ENCODE peak calls at places on chromosome 20, in nine cellular contexts. One of them, this sample, is unnamed.

GRCh38 chr20:22001886-22002285 is 296.4 kb downstream of the PAX1 start:
- DNase-seq in Calu3: no peak
- DNase-seq in AG09319: no peak
- DNase-seq in stimulated activated CD4-positive, alpha-beta T cell treated with anti-CD3 and anti-CD28 coated beads, Interleukin-12 subunit alpha, Interleukin-12 subunit beta, amount 100 ng/mL, for 4 hours: no peak
- DNase-seq in stimulated activated CD8-positive, alpha-beta memory T cell treated with anti-CD3 and anti-CD28 coated beads, Interleukin-12 subunit alpha, Interleukin-12 subunit beta, amount 100 ng/mL, for 1 hour: no peak
- DNase-seq in mesenteric fat pad: no peak
- DNase-seq in RPMI7951: no peak
- DNase-seq in HEK293T: no peak
- DNase-seq in LoVo: no peak
- DNase-seq in this sample: no peak

GRCh38 chr20:56859751-56860366 is 230.8 kb downstream of the TFAP2C start:
- DNase-seq in Calu3: no peak
- DNase-seq in AG09319: no peak
- DNase-seq in stimulated activated CD4-positive, alpha-beta T cell treated with anti-CD3 and anti-CD28 coated beads, Interleukin-12 subunit alpha, Interleukin-12 subunit beta, amount 100 ng/mL, for 4 hours: no peak
- DNase-seq in stimulated activated CD8-positive, alpha-beta memory T cell treated with anti-CD3 and anti-CD28 coated beads, Interleukin-12 subunit alpha, Interleukin-12 subunit beta, amount 100 ng/mL, for 1 hour: no peak
- DNase-seq in mesenteric fat pad: no peak
- DNase-seq in RPMI7951: peak; percentile 72
- DNase-seq in HEK293T: no peak
- DNase-seq in LoVo: no peak
- DNase-seq in this sample: no peak

GRCh38 chr20:21698494-21699215 is 6.8 kb upstream of the PAX1 start:
- DNase-seq in Calu3: no peak
- DNase-seq in AG09319: no peak
- DNase-seq in stimulated activated CD4-positive, alpha-beta T cell treated with anti-CD3 and anti-CD28 coated beads, Interleukin-12 subunit alpha, Interleukin-12 subunit beta, amount 100 ng/mL, for 4 hours: no peak
- DNase-seq in stimulated activated CD8-positive, alpha-beta memory T cell treated with anti-CD3 and anti-CD28 coated beads, Interleukin-12 subunit alpha, Interleukin-12 subunit beta, amount 100 ng/mL, for 1 hour: no peak
- DNase-seq in mesenteric fat pad: no peak
- DNase-seq in RPMI7951: no peak
- DNase-seq in HEK293T: no peak
- DNase-seq in LoVo: no peak
- DNase-seq in this sample: peak; percentile 78

GRCh38 chr20:62088258-62089127 is 22.8 kb upstream of the TAF4 start:
- DNase-seq in Calu3: peak; percentile 68
- DNase-seq in AG09319: peak; percentile 29
- DNase-seq in stimulated activated CD4-positive, alpha-beta T cell treated with anti-CD3 and anti-CD28 coated beads, Interleukin-12 subunit alpha, Interleukin-12 subunit beta, amount 100 ng/mL, for 4 hours: no peak
- DNase-seq in stimulated activated CD8-positive, alpha-beta memory T cell treated with anti-CD3 and anti-CD28 coated beads, Interleukin-12 subunit alpha, Interleukin-12 subunit beta, amount 100 ng/mL, for 1 hour: no peak
- DNase-seq in mesenteric fat pad: no peak
- DNase-seq in RPMI7951: peak; percentile 92
- DNase-seq in HEK293T: no peak
- DNase-seq in LoVo: peak; percentile 82
- DNase-seq in this sample: no peak

GRCh38 chr20:31566658-31567379 is 38.3 kb upstream of the ID1 start:
- DNase-seq in Calu3: peak; percentile 96
- DNase-seq in AG09319: no peak
- DNase-seq in stimulated activated CD4-positive, alpha-beta T cell treated with anti-CD3 and anti-CD28 coated beads, Interleukin-12 subunit alpha, Interleukin-12 subunit beta, amount 100 ng/mL, for 4 hours: no peak
- DNase-seq in stimulated activated CD8-positive, alpha-beta memory T cell treated with anti-CD3 and anti-CD28 coated beads, Interleukin-12 subunit alpha, Interleukin-12 subunit beta, amount 100 ng/mL, for 1 hour: no peak
- DNase-seq in mesenteric fat pad: no peak
- DNase-seq in RPMI7951: no peak
- DNase-seq in HEK293T: no peak
- DNase-seq in LoVo: peak; percentile 57
- DNase-seq in this sample: no peak

GRCh38 chr20:45111799-45112471 is 3.0 kb downstream of the WFDC5 start:
- DNase-seq in Calu3: peak; percentile 43
- DNase-seq in AG09319: no peak
- DNase-seq in stimulated activated CD4-positive, alpha-beta T cell treated with anti-CD3 and anti-CD28 coated beads, Interleukin-12 subunit alpha, Interleukin-12 subunit beta, amount 100 ng/mL, for 4 hours: no peak
- DNase-seq in stimulated activated CD8-positive, alpha-beta memory T cell treated with anti-CD3 and anti-CD28 coated beads, Interleukin-12 subunit alpha, Interleukin-12 subunit beta, amount 100 ng/mL, for 1 hour: no peak
- DNase-seq in mesenteric fat pad: no peak
- DNase-seq in RPMI7951: no peak
- DNase-seq in HEK293T: peak; percentile 45
- DNase-seq in LoVo: no peak
- DNase-seq in this sample: no peak

GRCh38 chr20:51380401-51381385 is 161.8 kb downstream of the NFATC2 start:
- DNase-seq in Calu3: no peak
- DNase-seq in AG09319: no peak
- DNase-seq in stimulated activated CD4-positive, alpha-beta T cell treated with anti-CD3 and anti-CD28 coated beads, Interleukin-12 subunit alpha, Interleukin-12 subunit beta, amount 100 ng/mL, for 4 hours: no peak
- DNase-seq in stimulated activated CD8-positive, alpha-beta memory T cell treated with anti-CD3 and anti-CD28 coated beads, Interleukin-12 subunit alpha, Interleukin-12 subunit beta, amount 100 ng/mL, for 1 hour: no peak
- DNase-seq in mesenteric fat pad: no peak
- DNase-seq in RPMI7951: no peak
- DNase-seq in HEK293T: no peak
- DNase-seq in LoVo: no peak
- DNase-seq in this sample: no peak

GRCh38 chr20:48209102-48209501 is 423.8 kb upstream of the SULF2 start:
- DNase-seq in Calu3: no peak
- DNase-seq in AG09319: no peak
- DNase-seq in stimulated activated CD4-positive, alpha-beta T cell treated with anti-CD3 and anti-CD28 coated beads, Interleukin-12 subunit alpha, Interleukin-12 subunit beta, amount 100 ng/mL, for 4 hours: no peak
- DNase-seq in stimulated activated CD8-positive, alpha-beta memory T cell treated with anti-CD3 and anti-CD28 coated beads, Interleukin-12 subunit alpha, Interleukin-12 subunit beta, amount 100 ng/mL, for 1 hour: no peak
- DNase-seq in mesenteric fat pad: no peak
- DNase-seq in RPMI7951: no peak
- DNase-seq in HEK293T: no peak
- DNase-seq in LoVo: no peak
- DNase-seq in this sample: no peak

GRCh38 chr20:51551186-51551585 is 8.7 kb upstream of the NFATC2 start:
- DNase-seq in Calu3: no peak
- DNase-seq in AG09319: no peak
- DNase-seq in stimulated activated CD4-positive, alpha-beta T cell treated with anti-CD3 and anti-CD28 coated beads, Interleukin-12 subunit alpha, Interleukin-12 subunit beta, amount 100 ng/mL, for 4 hours: no peak
- DNase-seq in stimulated activated CD8-positive, alpha-beta memory T cell treated with anti-CD3 and anti-CD28 coated beads, Interleukin-12 subunit alpha, Interleukin-12 subunit beta, amount 100 ng/mL, for 1 hour: no peak
- DNase-seq in mesenteric fat pad: no peak
- DNase-seq in RPMI7951: no peak
- DNase-seq in HEK293T: no peak
- DNase-seq in LoVo: no peak
- DNase-seq in this sample: no peak

GRCh38 chr20:4719190-4719589 is 2.5 kb upstream of the PRND start:
- DNase-seq in Calu3: no peak
- DNase-seq in AG09319: no peak
- DNase-seq in stimulated activated CD4-positive, alpha-beta T cell treated with anti-CD3 and anti-CD28 coated beads, Interleukin-12 subunit alpha, Interleukin-12 subunit beta, amount 100 ng/mL, for 4 hours: no peak
- DNase-seq in stimulated activated CD8-positive, alpha-beta memory T cell treated with anti-CD3 and anti-CD28 coated beads, Interleukin-12 subunit alpha, Interleukin-12 subunit beta, amount 100 ng/mL, for 1 hour: no peak
- DNase-seq in mesenteric fat pad: no peak
- DNase-seq in RPMI7951: no peak
- DNase-seq in HEK293T: no peak
- DNase-seq in LoVo: no peak
- DNase-seq in this sample: no peak

GRCh38 chr20:3734111-3734843 is 1.8 kb downstream of the HSPA12B start:
- DNase-seq in Calu3: no peak
- DNase-seq in AG09319: no peak
- DNase-seq in stimulated activated CD4-positive, alpha-beta T cell treated with anti-CD3 and anti-CD28 coated beads, Interleukin-12 subunit alpha, Interleukin-12 subunit beta, amount 100 ng/mL, for 4 hours: no peak
- DNase-seq in stimulated activated CD8-positive, alpha-beta memory T cell treated with anti-CD3 and anti-CD28 coated beads, Interleukin-12 subunit alpha, Interleukin-12 subunit beta, amount 100 ng/mL, for 1 hour: no peak
- DNase-seq in mesenteric fat pad: no peak
- DNase-seq in RPMI7951: no peak
- DNase-seq in HEK293T: no peak
- DNase-seq in LoVo: peak; percentile 35
- DNase-seq in this sample: no peak

GRCh38 chr20:12928358-12928754 is 80.4 kb upstream of the SPTLC3 start:
- DNase-seq in Calu3: no peak
- DNase-seq in AG09319: no peak
- DNase-seq in stimulated activated CD4-positive, alpha-beta T cell treated with anti-CD3 and anti-CD28 coated beads, Interleukin-12 subunit alpha, Interleukin-12 subunit beta, amount 100 ng/mL, for 4 hours: no peak
- DNase-seq in stimulated activated CD8-positive, alpha-beta memory T cell treated with anti-CD3 and anti-CD28 coated beads, Interleukin-12 subunit alpha, Interleukin-12 subunit beta, amount 100 ng/mL, for 1 hour: no peak
- DNase-seq in mesenteric fat pad: no peak
- DNase-seq in RPMI7951: peak; percentile 28
- DNase-seq in HEK293T: no peak
- DNase-seq in LoVo: no peak
- DNase-seq in this sample: no peak

GRCh38 chr20:45343867-45344721 is 4.1 kb downstream of the SDC4 start:
- DNase-seq in Calu3: peak; percentile 91
- DNase-seq in AG09319: peak; percentile 63
- DNase-seq in stimulated activated CD4-positive, alpha-beta T cell treated with anti-CD3 and anti-CD28 coated beads, Interleukin-12 subunit alpha, Interleukin-12 subunit beta, amount 100 ng/mL, for 4 hours: no peak
- DNase-seq in stimulated activated CD8-positive, alpha-beta memory T cell treated with anti-CD3 and anti-CD28 coated beads, Interleukin-12 subunit alpha, Interleukin-12 subunit beta, amount 100 ng/mL, for 1 hour: no peak
- DNase-seq in mesenteric fat pad: no peak
- DNase-seq in RPMI7951: peak; percentile 91
- DNase-seq in HEK293T: no peak
- DNase-seq in LoVo: peak; percentile 62
- DNase-seq in this sample: no peak

GRCh38 chr20:57577679-57578475 is 17.0 kb downstream of the PCK1 start:
- DNase-seq in Calu3: no peak
- DNase-seq in AG09319: no peak
- DNase-seq in stimulated activated CD4-positive, alpha-beta T cell treated with anti-CD3 and anti-CD28 coated beads, Interleukin-12 subunit alpha, Interleukin-12 subunit beta, amount 100 ng/mL, for 4 hours: no peak
- DNase-seq in stimulated activated CD8-positive, alpha-beta memory T cell treated with anti-CD3 and anti-CD28 coated beads, Interleukin-12 subunit alpha, Interleukin-12 subunit beta, amount 100 ng/mL, for 1 hour: no peak
- DNase-seq in mesenteric fat pad: no peak
- DNase-seq in RPMI7951: no peak
- DNase-seq in HEK293T: no peak
- DNase-seq in LoVo: no peak
- DNase-seq in this sample: no peak

GRCh38 chr20:17843246-17844132 is 125.1 kb downstream of the SNX5 start:
- DNase-seq in Calu3: peak; percentile 6
- DNase-seq in AG09319: peak; percentile 66
- DNase-seq in stimulated activated CD4-positive, alpha-beta T cell treated with anti-CD3 and anti-CD28 coated beads, Interleukin-12 subunit alpha, Interleukin-12 subunit beta, amount 100 ng/mL, for 4 hours: no peak
- DNase-seq in stimulated activated CD8-positive, alpha-beta memory T cell treated with anti-CD3 and anti-CD28 coated beads, Interleukin-12 subunit alpha, Interleukin-12 subunit beta, amount 100 ng/mL, for 1 hour: no peak
- DNase-seq in mesenteric fat pad: no peak
- DNase-seq in RPMI7951: peak; percentile 100
- DNase-seq in HEK293T: no peak
- DNase-seq in LoVo: peak; percentile 9
- DNase-seq in this sample: no peak

GRCh38 chr20:43926287-43926686 is 11.6 kb downstream of the TOX2 start:
- DNase-seq in Calu3: no peak
- DNase-seq in AG09319: no peak
- DNase-seq in stimulated activated CD4-positive, alpha-beta T cell treated with anti-CD3 and anti-CD28 coated beads, Interleukin-12 subunit alpha, Interleukin-12 subunit beta, amount 100 ng/mL, for 4 hours: no peak
- DNase-seq in stimulated activated CD8-positive, alpha-beta memory T cell treated with anti-CD3 and anti-CD28 coated beads, Interleukin-12 subunit alpha, Interleukin-12 subunit beta, amount 100 ng/mL, for 1 hour: no peak
- DNase-seq in mesenteric fat pad: no peak
- DNase-seq in RPMI7951: no peak
- DNase-seq in HEK293T: no peak
- DNase-seq in LoVo: no peak
- DNase-seq in this sample: no peak

GRCh38 chr20:47427746-47428145 is 71.2 kb upstream of the ZMYND8 start:
- DNase-seq in Calu3: no peak
- DNase-seq in AG09319: no peak
- DNase-seq in stimulated activated CD4-positive, alpha-beta T cell treated with anti-CD3 and anti-CD28 coated beads, Interleukin-12 subunit alpha, Interleukin-12 subunit beta, amount 100 ng/mL, for 4 hours: no peak
- DNase-seq in stimulated activated CD8-positive, alpha-beta memory T cell treated with anti-CD3 and anti-CD28 coated beads, Interleukin-12 subunit alpha, Interleukin-12 subunit beta, amount 100 ng/mL, for 1 hour: no peak
- DNase-seq in mesenteric fat pad: no peak
- DNase-seq in RPMI7951: no peak
- DNase-seq in HEK293T: no peak
- DNase-seq in LoVo: no peak
- DNase-seq in this sample: no peak

GRCh38 chr20:40680560-40680959 is 8.5 kb downstream of the MAFB start:
- DNase-seq in Calu3: no peak
- DNase-seq in AG09319: no peak
- DNase-seq in stimulated activated CD4-positive, alpha-beta T cell treated with anti-CD3 and anti-CD28 coated beads, Interleukin-12 subunit alpha, Interleukin-12 subunit beta, amount 100 ng/mL, for 4 hours: no peak
- DNase-seq in stimulated activated CD8-positive, alpha-beta memory T cell treated with anti-CD3 and anti-CD28 coated beads, Interleukin-12 subunit alpha, Interleukin-12 subunit beta, amount 100 ng/mL, for 1 hour: no peak
- DNase-seq in mesenteric fat pad: no peak
- DNase-seq in RPMI7951: no peak
- DNase-seq in HEK293T: no peak
- DNase-seq in LoVo: no peak
- DNase-seq in this sample: no peak

GRCh38 chr20:1324598-1325172 is 4.3 kb downstream of the SDCBP2 start:
- DNase-seq in Calu3: no peak
- DNase-seq in AG09319: no peak
- DNase-seq in stimulated activated CD4-positive, alpha-beta T cell treated with anti-CD3 and anti-CD28 coated beads, Interleukin-12 subunit alpha, Interleukin-12 subunit beta, amount 100 ng/mL, for 4 hours: no peak
- DNase-seq in stimulated activated CD8-positive, alpha-beta memory T cell treated with anti-CD3 and anti-CD28 coated beads, Interleukin-12 subunit alpha, Interleukin-12 subunit beta, amount 100 ng/mL, for 1 hour: no peak
- DNase-seq in mesenteric fat pad: peak; percentile 72
- DNase-seq in RPMI7951: peak; percentile 82
- DNase-seq in HEK293T: no peak
- DNase-seq in LoVo: no peak
- DNase-seq in this sample: peak; percentile 87

GRCh38 chr20:25044660-25045342 is 13.1 kb downstream of the ACSS1 start:
- DNase-seq in Calu3: no peak
- DNase-seq in AG09319: no peak
- DNase-seq in stimulated activated CD4-positive, alpha-beta T cell treated with anti-CD3 and anti-CD28 coated beads, Interleukin-12 subunit alpha, Interleukin-12 subunit beta, amount 100 ng/mL, for 4 hours: no peak
- DNase-seq in stimulated activated CD8-positive, alpha-beta memory T cell treated with anti-CD3 and anti-CD28 coated beads, Interleukin-12 subunit alpha, Interleukin-12 subunit beta, amount 100 ng/mL, for 1 hour: no peak
- DNase-seq in mesenteric fat pad: no peak
- DNase-seq in RPMI7951: no peak
- DNase-seq in HEK293T: no peak
- DNase-seq in LoVo: no peak
- DNase-seq in this sample: no peak

GRCh38 chr20:15763344-15763743 is 809.9 kb downstream of the KIF16B start:
- DNase-seq in Calu3: no peak
- DNase-seq in AG09319: no peak
- DNase-seq in stimulated activated CD4-positive, alpha-beta T cell treated with anti-CD3 and anti-CD28 coated beads, Interleukin-12 subunit alpha, Interleukin-12 subunit beta, amount 100 ng/mL, for 4 hours: no peak
- DNase-seq in stimulated activated CD8-positive, alpha-beta memory T cell treated with anti-CD3 and anti-CD28 coated beads, Interleukin-12 subunit alpha, Interleukin-12 subunit beta, amount 100 ng/mL, for 1 hour: no peak
- DNase-seq in mesenteric fat pad: no peak
- DNase-seq in RPMI7951: no peak
- DNase-seq in HEK293T: no peak
- DNase-seq in LoVo: no peak
- DNase-seq in this sample: no peak

GRCh38 chr20:22562620-22563019 is 21.8 kb downstream of the FOXA2 start:
- DNase-seq in Calu3: no peak
- DNase-seq in AG09319: no peak
- DNase-seq in stimulated activated CD4-positive, alpha-beta T cell treated with anti-CD3 and anti-CD28 coated beads, Interleukin-12 subunit alpha, Interleukin-12 subunit beta, amount 100 ng/mL, for 4 hours: no peak
- DNase-seq in stimulated activated CD8-positive, alpha-beta memory T cell treated with anti-CD3 and anti-CD28 coated beads, Interleukin-12 subunit alpha, Interleukin-12 subunit beta, amount 100 ng/mL, for 1 hour: no peak
- DNase-seq in mesenteric fat pad: no peak
- DNase-seq in RPMI7951: no peak
- DNase-seq in HEK293T: no peak
- DNase-seq in LoVo: no peak
- DNase-seq in this sample: no peak

GRCh38 chr20:9300534-9300933 is 213.9 kb upstream of the LAMP5 start:
- DNase-seq in Calu3: no peak
- DNase-seq in AG09319: no peak
- DNase-seq in stimulated activated CD4-positive, alpha-beta T cell treated with anti-CD3 and anti-CD28 coated beads, Interleukin-12 subunit alpha, Interleukin-12 subunit beta, amount 100 ng/mL, for 4 hours: no peak
- DNase-seq in stimulated activated CD8-positive, alpha-beta memory T cell treated with anti-CD3 and anti-CD28 coated beads, Interleukin-12 subunit alpha, Interleukin-12 subunit beta, amount 100 ng/mL, for 1 hour: no peak
- DNase-seq in mesenteric fat pad: no peak
- DNase-seq in RPMI7951: no peak
- DNase-seq in HEK293T: no peak
- DNase-seq in LoVo: no peak
- DNase-seq in this sample: no peak

GRCh38 chr20:47479506-47479905 is 22.2 kb upstream of the NCOA3 start:
- DNase-seq in Calu3: no peak
- DNase-seq in AG09319: no peak
- DNase-seq in stimulated activated CD4-positive, alpha-beta T cell treated with anti-CD3 and anti-CD28 coated beads, Interleukin-12 subunit alpha, Interleukin-12 subunit beta, amount 100 ng/mL, for 4 hours: no peak
- DNase-seq in stimulated activated CD8-positive, alpha-beta memory T cell treated with anti-CD3 and anti-CD28 coated beads, Interleukin-12 subunit alpha, Interleukin-12 subunit beta, amount 100 ng/mL, for 1 hour: no peak
- DNase-seq in mesenteric fat pad: no peak
- DNase-seq in RPMI7951: no peak
- DNase-seq in HEK293T: no peak
- DNase-seq in LoVo: no peak
- DNase-seq in this sample: no peak

GRCh38 chr20:43904778-43905177 is 9.9 kb upstream of the TOX2 start:
- DNase-seq in Calu3: peak; percentile 19
- DNase-seq in AG09319: no peak
- DNase-seq in stimulated activated CD4-positive, alpha-beta T cell treated with anti-CD3 and anti-CD28 coated beads, Interleukin-12 subunit alpha, Interleukin-12 subunit beta, amount 100 ng/mL, for 4 hours: no peak
- DNase-seq in stimulated activated CD8-positive, alpha-beta memory T cell treated with anti-CD3 and anti-CD28 coated beads, Interleukin-12 subunit alpha, Interleukin-12 subunit beta, amount 100 ng/mL, for 1 hour: no peak
- DNase-seq in mesenteric fat pad: no peak
- DNase-seq in RPMI7951: no peak
- DNase-seq in HEK293T: no peak
- DNase-seq in LoVo: no peak
- DNase-seq in this sample: no peak

GRCh38 chr20:43287637-43288036 is 97.9 kb upstream of the PTPRT start:
- DNase-seq in Calu3: no peak
- DNase-seq in AG09319: no peak
- DNase-seq in stimulated activated CD4-positive, alpha-beta T cell treated with anti-CD3 and anti-CD28 coated beads, Interleukin-12 subunit alpha, Interleukin-12 subunit beta, amount 100 ng/mL, for 4 hours: no peak
- DNase-seq in stimulated activated CD8-positive, alpha-beta memory T cell treated with anti-CD3 and anti-CD28 coated beads, Interleukin-12 subunit alpha, Interleukin-12 subunit beta, amount 100 ng/mL, for 1 hour: no peak
- DNase-seq in mesenteric fat pad: no peak
- DNase-seq in RPMI7951: peak; percentile 6
- DNase-seq in HEK293T: no peak
- DNase-seq in LoVo: no peak
- DNase-seq in this sample: no peak

GRCh38 chr20:61785567-61785816 is 280.2 kb downstream of the TAF4 start:
- DNase-seq in Calu3: no peak
- DNase-seq in AG09319: no peak
- DNase-seq in stimulated activated CD4-positive, alpha-beta T cell treated with anti-CD3 and anti-CD28 coated beads, Interleukin-12 subunit alpha, Interleukin-12 subunit beta, amount 100 ng/mL, for 4 hours: no peak
- DNase-seq in stimulated activated CD8-positive, alpha-beta memory T cell treated with anti-CD3 and anti-CD28 coated beads, Interleukin-12 subunit alpha, Interleukin-12 subunit beta, amount 100 ng/mL, for 1 hour: no peak
- DNase-seq in mesenteric fat pad: no peak
- DNase-seq in RPMI7951: no peak
- DNase-seq in HEK293T: no peak
- DNase-seq in LoVo: no peak
- DNase-seq in this sample: no peak

GRCh38 chr20:39800548-39800947 is 838.4 kb downstream of the DHX35 start:
- DNase-seq in Calu3: no peak
- DNase-seq in AG09319: peak; percentile 30
- DNase-seq in stimulated activated CD4-positive, alpha-beta T cell treated with anti-CD3 and anti-CD28 coated beads, Interleukin-12 subunit alpha, Interleukin-12 subunit beta, amount 100 ng/mL, for 4 hours: no peak
- DNase-seq in stimulated activated CD8-positive, alpha-beta memory T cell treated with anti-CD3 and anti-CD28 coated beads, Interleukin-12 subunit alpha, Interleukin-12 subunit beta, amount 100 ng/mL, for 1 hour: no peak
- DNase-seq in mesenteric fat pad: no peak
- DNase-seq in RPMI7951: peak; percentile 100
- DNase-seq in HEK293T: no peak
- DNase-seq in LoVo: no peak
- DNase-seq in this sample: no peak

GRCh38 chr20:56843386-56843785 is 214.3 kb downstream of the TFAP2C start:
- DNase-seq in Calu3: no peak
- DNase-seq in AG09319: no peak
- DNase-seq in stimulated activated CD4-positive, alpha-beta T cell treated with anti-CD3 and anti-CD28 coated beads, Interleukin-12 subunit alpha, Interleukin-12 subunit beta, amount 100 ng/mL, for 4 hours: no peak
- DNase-seq in stimulated activated CD8-positive, alpha-beta memory T cell treated with anti-CD3 and anti-CD28 coated beads, Interleukin-12 subunit alpha, Interleukin-12 subunit beta, amount 100 ng/mL, for 1 hour: no peak
- DNase-seq in mesenteric fat pad: no peak
- DNase-seq in RPMI7951: no peak
- DNase-seq in HEK293T: no peak
- DNase-seq in LoVo: no peak
- DNase-seq in this sample: no peak

GRCh38 chr20:53157443-53158408 is 185.6 kb downstream of the TSHZ2 start:
- DNase-seq in Calu3: peak; percentile 75
- DNase-seq in AG09319: peak; percentile 16
- DNase-seq in stimulated activated CD4-positive, alpha-beta T cell treated with anti-CD3 and anti-CD28 coated beads, Interleukin-12 subunit alpha, Interleukin-12 subunit beta, amount 100 ng/mL, for 4 hours: peak; percentile 20
- DNase-seq in stimulated activated CD8-positive, alpha-beta memory T cell treated with anti-CD3 and anti-CD28 coated beads, Interleukin-12 subunit alpha, Interleukin-12 subunit beta, amount 100 ng/mL, for 1 hour: peak; percentile 6
- DNase-seq in mesenteric fat pad: no peak
- DNase-seq in RPMI7951: peak; percentile 68
- DNase-seq in HEK293T: peak; percentile 57
- DNase-seq in LoVo: peak; percentile 23
- DNase-seq in this sample: no peak

This sample was measured in vagina.